ENCODE peak calls at places on chromosomes 5 and 9, in five cellular contexts. One of them, this sample, is unnamed.

GRCh38 chr9:97848237-97848581 is 4.8 kb upstream of the FOXE1 start:
- DNase-seq in mesothelial cell of epicardium: no peak
- DNase-seq in effector memory CD8-positive, alpha-beta T cell: no peak
- DNase-seq in NAMALWA: no peak
- DNase-seq in CD4-positive, alpha-beta T cell: no peak
- DNase-seq in this sample: no peak

GRCh38 chr5:59356813-59357381 is 536.6 kb downstream of the PDE4D start:
- DNase-seq in NAMALWA: no peak
- DNase-seq in effector memory CD8-positive, alpha-beta T cell: no peak
- DNase-seq in mesothelial cell of epicardium: no peak
- DNase-seq in CD4-positive, alpha-beta T cell: no peak
- DNase-seq in this sample: no peak

GRCh38 chr5:42840279-42840678 is 28.6 kb upstream of the SELENOP start:
- DNase-seq in NAMALWA: no peak
- DNase-seq in CD4-positive, alpha-beta T cell: no peak
- DNase-seq in mesothelial cell of epicardium: no peak
- DNase-seq in effector memory CD8-positive, alpha-beta T cell: no peak
- DNase-seq in this sample: no peak

GRCh38 chr9:33130501-33130900 is 36.6 kb downstream of the B4GALT1 start:
- DNase-seq in effector memory CD8-positive, alpha-beta T cell: peak; percentile 26
- DNase-seq in mesothelial cell of epicardium: no peak
- DNase-seq in NAMALWA: no peak
- DNase-seq in CD4-positive, alpha-beta T cell: no peak
- DNase-seq in this sample: no peak

GRCh38 chr5:146016764-146017484 is 80.5 kb downstream of the SH3RF2 start:
- DNase-seq in effector memory CD8-positive, alpha-beta T cell: no peak
- DNase-seq in mesothelial cell of epicardium: no peak
- DNase-seq in NAMALWA: no peak
- DNase-seq in CD4-positive, alpha-beta T cell: no peak
- DNase-seq in this sample: no peak

GRCh38 chr9:16434522-16434921 is 435.9 kb downstream of the BNC2 start:
- DNase-seq in NAMALWA: no peak
- DNase-seq in effector memory CD8-positive, alpha-beta T cell: no peak
- DNase-seq in CD4-positive, alpha-beta T cell: no peak
- DNase-seq in mesothelial cell of epicardium: no peak
- DNase-seq in this sample: no peak

GRCh38 chr5:107805819-107806218 is 135.1 kb upstream of the EFNA5 start:
- DNase-seq in CD4-positive, alpha-beta T cell: no peak
- DNase-seq in effector memory CD8-positive, alpha-beta T cell: no peak
- DNase-seq in mesothelial cell of epicardium: no peak
- DNase-seq in NAMALWA: no peak
- DNase-seq in this sample: no peak

GRCh38 chr5:31048975-31049290 is 144.6 kb upstream of the CDH6 start:
- DNase-seq in mesothelial cell of epicardium: no peak
- DNase-seq in NAMALWA: no peak
- DNase-seq in effector memory CD8-positive, alpha-beta T cell: no peak
- DNase-seq in CD4-positive, alpha-beta T cell: no peak
- DNase-seq in this sample: no peak

GRCh38 chr5:174229640-174230350 is 184.3 kb downstream of the NSG2 start:
- DNase-seq in effector memory CD8-positive, alpha-beta T cell: no peak
- DNase-seq in mesothelial cell of epicardium: no peak
- DNase-seq in CD4-positive, alpha-beta T cell: no peak
- DNase-seq in NAMALWA: no peak
- DNase-seq in this sample: no peak

GRCh38 chr9:136852664-136853595 is 784 bp downstream of the MAMDC4 start:
- DNase-seq in mesothelial cell of epicardium: peak; percentile 13
- DNase-seq in effector memory CD8-positive, alpha-beta T cell: no peak
- DNase-seq in CD4-positive, alpha-beta T cell: no peak
- DNase-seq in NAMALWA: no peak
- DNase-seq in this sample: no peak

GRCh38 chr5:97096096-97096648 is 46.2 kb downstream of the LIX1 start:
- DNase-seq in CD4-positive, alpha-beta T cell: no peak
- DNase-seq in NAMALWA: no peak
- DNase-seq in effector memory CD8-positive, alpha-beta T cell: no peak
- DNase-seq in mesothelial cell of epicardium: no peak
- DNase-seq in this sample: no peak